ENCODE peak calls at places on chromosomes 11 and 22, in ten cellular contexts. H is WTC11, Y is MCF 10A, B is neural crest cell, X is PC-3, Z is foreskin keratinocyte, T is testis, M is lower leg skin, W is RWPE1, V is A549. I is an unnamed sample.

GRCh38 chr11:122663764-122664163 is 8.2 kb downstream of the UBASH3B start:
- DNase-seq in H (no peak), Y (no peak), B (no peak), X (no peak), Z (no peak), T (no peak), M (no peak), W (no peak), V (no peak), I (no peak)

GRCh38 chr11:62439785-62440602 is 21.2 kb downstream of the SCGB1A1 start:
- DNase-seq in H (no peak), Y (peak), B (no peak), X (peak), Z (no peak), T (no peak), M (peak), W (no peak), V (no peak), I (no peak)

GRCh38 chr22:25013634-25014033 is 61.1 kb downstream of the KIAA1671 start:
- DNase-seq in H (no peak), Y (no peak), B (no peak), X (peak), Z (peak), T (no peak), M (no peak), W (peak), V (no peak), I (no peak)

GRCh38 chr22:20940904-20941385 is 23.7 kb downstream of the CRKL start:
- DNase-seq in H (no peak), Y (no peak), B (no peak), X (no peak), Z (no peak), T (no peak), M (no peak), W (no peak), V (no peak), I (no peak)

GRCh38 chr22:46714550-46714949 is 23.5 kb downstream of the CERK start:
- DNase-seq in H (no peak), Y (no peak), B (no peak), X (no peak), Z (no peak), T (no peak), M (no peak), W (no peak), V (no peak), I (no peak)

GRCh38 chr11:72721689-72722049 is 30.5 kb downstream of the ARAP1 start:
- DNase-seq in H (no peak), Y (peak), B (no peak), X (no peak), Z (no peak), T (peak), M (no peak), W (peak), V (no peak), I (no peak)

GRCh38 chr11:100777736-100778135 is 90.6 kb downstream of the ARHGAP42 start:
- DNase-seq in H (no peak), Y (no peak), B (no peak), X (peak), Z (no peak), T (no peak), M (no peak), W (no peak), V (no peak), I (peak)

GRCh38 chr11:47398011-47398410 is 10.4 kb upstream of the SLC39A13 start:
- DNase-seq in H (no peak), Y (no peak), B (no peak), X (no peak), Z (no peak), T (no peak), M (no peak), W (no peak), V (no peak), I (no peak)

GRCh38 chr11:41498726-41499125 is 39.3 kb upstream of the LRRC4C start:
- DNase-seq in H (no peak), Y (peak), B (no peak), X (peak), Z (no peak), T (no peak), M (no peak), W (no peak), V (no peak), I (no peak)
- TF ChIP-seq CTCF in H (no peak), Y (peak), B (peak), X (peak), Z (peak), T (peak), M (no peak), W (peak), V (no peak), I (no peak)

GRCh38 chr11:75509201-75509600 is 16.5 kb downstream of the GDPD5 start:
- DNase-seq in H (no peak), Y (no peak), B (no peak), X (no peak), Z (no peak), T (no peak), M (no peak), W (no peak), V (no peak), I (no peak)
- TF ChIP-seq CTCF in H (no peak), Y (no peak), B (no peak), X (no peak), Z (no peak), T (no peak), M (no peak), W (no peak), V (no peak), I (no peak)

GRCh38 chr22:41257696-41258095 is 17.0 kb upstream of the CHADL start:
- DNase-seq in H (no peak), Y (no peak), B (no peak), X (no peak), Z (no peak), T (no peak), M (no peak), W (no peak), V (no peak), I (no peak)

GRCh38 chr22:41256898-41257260 is 16.1 kb upstream of the CHADL start:
- DNase-seq in H (no peak), Y (peak), B (no peak), X (peak), Z (no peak), T (no peak), M (no peak), W (no peak), V (no peak), I (no peak)

GRCh38 chr22:41254230-41254629 is 13.5 kb upstream of the CHADL start:
- DNase-seq in H (no peak), Y (no peak), B (no peak), X (no peak), Z (no peak), T (no peak), M (no peak), W (no peak), V (no peak), I (no peak)

GRCh38 chr22:41252365-41252764 is 11.6 kb upstream of the CHADL start:
- DNase-seq in H (no peak), Y (no peak), B (no peak), X (no peak), Z (no peak), T (no peak), M (no peak), W (no peak), V (no peak), I (no peak)

GRCh38 chr22:41256254-41256897 is 15.6 kb upstream of the CHADL start:
- DNase-seq in H (no peak), Y (peak), B (no peak), X (peak), Z (peak), T (no peak), M (peak), W (peak), V (peak), I (no peak)
- TF ChIP-seq CTCF in H (no peak), Y (peak), B (no peak), X (peak), Z (peak), T (no peak), M (no peak), W (no peak), V (no peak), I (no peak)

GRCh38 chr11:65726660-65727059 is 6.1 kb upstream of the RNASEH2C start:
- DNase-seq in H (no peak), Y (no peak), B (no peak), X (no peak), Z (no peak), T (no peak), M (no peak), W (no peak), V (no peak), I (no peak)
- TF ChIP-seq CTCF in H (no peak), Y (no peak), B (no peak), X (peak), Z (peak), T (no peak), M (no peak), W (no peak), V (peak), I (no peak)

I was measured in Calu3.